ENCODE peak calls at places on chromosomes 4 and X, in five cellular contexts. B is HTR-8/SVneo; Y is AG08395; G is activated T-helper 2 cell treated with anti-CD3 and anti-CD28 coated beads, Interferon-gamma antibody, Interleukin-2, Interleukin-4, amounts not matched to agents 10 μg/mL and 5 μg/mL and 100 μg/mL, durations not matched to agents 14 hours and 24 hours and 36 hours; M is uterus. D is an unnamed sample.

GRCh38 chr4:53644607-53645006 is 53.3 kb upstream of the LNX1 start:
- DNase-seq in Y (no peak), G (no peak), B (no peak), M (no peak), D (no peak)

GRCh38 chr4:84501721-84502267 is 2.7 kb upstream of the NKX6-1 start:
- DNase-seq in B (no peak), Y (no peak), M (no peak), G (no peak), D (peak)

GRCh38 chr4:61200195-61200990 is at the start of gene ADGRL3:
- DNase-seq in G (no peak), Y (no peak), M (no peak), B (peak), D (peak)

GRCh38 chrX:9456250-9457074 is 8.4 kb upstream of the TBL1X start:
- DNase-seq in Y (no peak), M (no peak), G (peak), B (no peak), D (no peak)

GRCh38 chr4:70183168-70183939 is 12.2 kb upstream of the ODAM start:
- DNase-seq in Y (no peak), M (no peak), G (no peak), B (peak), D (peak)

GRCh38 chr4:76955187-76955586 is 5.6 kb downstream of the SEPTIN11 start:
- DNase-seq in M (no peak), Y (no peak), B (no peak), G (no peak), D (no peak)

GRCh38 chr4:113057891-113058290 is 8.4 kb downstream of the ANK2 start:
- DNase-seq in M (no peak), G (no peak), Y (peak), B (no peak), D (no peak)

GRCh38 chrX:118530537-118530936 is 34.9 kb downstream of the DOCK11 start:
- DNase-seq in G (no peak), M (no peak), B (no peak), Y (peak), D (no peak)

GRCh38 chrX:1531106-1531890 is 5.7 kb downstream of the P2RY8 start:
- DNase-seq in G (peak), M (no peak), B (no peak), Y (no peak), D (no peak)

GRCh38 chr4:184911310-184911709 is 85.5 kb upstream of the ACSL1 start:
- DNase-seq in G (no peak), B (no peak), M (no peak), Y (no peak), D (no peak)

GRCh38 chrX:72060196-72060974 is 71.3 kb downstream of the RTL5 start:
- DNase-seq in B (no peak), M (peak), G (no peak), Y (no peak), D (peak)

GRCh38 chrX:108420481-108420880 is 17.7 kb downstream of the COL4A6 start:
- DNase-seq in G (no peak), Y (no peak), M (no peak), B (no peak), D (no peak)

GRCh38 chr4:106986486-106986885 is 49.6 kb downstream of the DKK2 start:
- DNase-seq in G (no peak), M (no peak), B (no peak), Y (peak), D (no peak)

GRCh38 chr4:8882239-8882638 is 10.6 kb upstream of the HMX1 start:
- DNase-seq in B (no peak), Y (no peak), G (no peak), M (no peak), D (no peak)

GRCh38 chrX:100381613-100382012 is 28.5 kb downstream of the PCDH19 start:
- DNase-seq in Y (no peak), B (no peak), M (no peak), G (no peak), D (no peak)

GRCh38 chr4:157779084-157779483 is 393.7 kb downstream of the GASK1B start:
- DNase-seq in G (no peak), M (no peak), B (no peak), Y (no peak), D (no peak)

GRCh38 chrX:68387786-68388185 is 45.5 kb downstream of the OPHN1 start:
- DNase-seq in Y (no peak), G (no peak), M (no peak), B (no peak), D (no peak)

GRCh38 chr4:139668036-139668435 is 2.4 kb downstream of the MGST2 start:
- DNase-seq in M (no peak), B (no peak), G (no peak), Y (no peak), D (no peak)

GRCh38 chr4:1763550-1764080 is 29.5 kb upstream of the FGFR3 start:
- DNase-seq in G (no peak), B (no peak), Y (peak), M (peak), D (peak)

GRCh38 chr4:11182586-11183357 is 245.9 kb downstream of the HS3ST1 start:
- DNase-seq in M (no peak), Y (no peak), G (no peak), B (no peak), D (no peak)

GRCh38 chrX:31487946-31488345 is 416.1 kb upstream of the FTHL17 start:
- DNase-seq in M (no peak), B (no peak), Y (no peak), G (no peak), D (no peak)

GRCh38 chrX:84501798-84502628 is at the start of gene HDX:
- DNase-seq in G (peak), M (peak), B (peak), Y (peak), D (peak)

GRCh38 chrX:5979338-5979737 is 249.3 kb downstream of the NLGN4X start:
- DNase-seq in B (no peak), M (no peak), Y (no peak), G (no peak), D (no peak)